ENCODE peak calls at places on chromosomes 4 and X, in seven cellular contexts. One of them, this sample, is unnamed.

GRCh38 chrX:14697453-14697852 is 168.1 kb downstream of the GLRA2 start:
- DNase-seq in ELF-1: peak; percentile 44
- DNase-seq in A549: peak; percentile 53
- DNase-seq in cardiac muscle cell: peak; percentile 7
- DNase-seq in T-helper 22 cell: no peak
- DNase-seq in stomach: peak; percentile 28
- DNase-seq in IMR-90: no peak
- DNase-seq in this sample: no peak

GRCh38 chr4:1872918-1873269 is 1.7 kb downstream of the NSD2 start:
- DNase-seq in ELF-1: no peak
- DNase-seq in A549: no peak
- DNase-seq in cardiac muscle cell: peak; percentile 37
- DNase-seq in T-helper 22 cell: no peak
- DNase-seq in stomach: no peak
- DNase-seq in IMR-90: peak; percentile 88
- DNase-seq in this sample: no peak

GRCh38 chr4:176967586-176967985 is 174.9 kb upstream of the VEGFC start:
- DNase-seq in ELF-1: no peak
- DNase-seq in A549: no peak
- DNase-seq in cardiac muscle cell: no peak
- DNase-seq in T-helper 22 cell: no peak
- DNase-seq in stomach: no peak
- DNase-seq in IMR-90: no peak
- DNase-seq in this sample: no peak

GRCh38 chrX:142201113-142201512 is 4.0 kb downstream of the MAGEC2 start:
- DNase-seq in ELF-1: no peak
- DNase-seq in A549: no peak
- DNase-seq in cardiac muscle cell: no peak
- DNase-seq in T-helper 22 cell: no peak
- DNase-seq in stomach: no peak
- DNase-seq in IMR-90: no peak
- DNase-seq in this sample: no peak

GRCh38 chrX:154029439-154029838 is 9.7 kb upstream of the IRAK1 start:
- DNase-seq in ELF-1: no peak
- DNase-seq in A549: peak; percentile 21
- DNase-seq in cardiac muscle cell: no peak
- DNase-seq in T-helper 22 cell: no peak
- DNase-seq in stomach: no peak
- DNase-seq in IMR-90: no peak
- DNase-seq in this sample: no peak

GRCh38 chr4:10655968-10656367 is 28.6 kb downstream of the CLNK start:
- DNase-seq in ELF-1: no peak
- DNase-seq in A549: no peak
- DNase-seq in cardiac muscle cell: peak; percentile 40
- DNase-seq in T-helper 22 cell: no peak
- DNase-seq in stomach: no peak
- DNase-seq in IMR-90: peak; percentile 88
- DNase-seq in this sample: no peak

GRCh38 chr4:168630445-168631187 is 133.8 kb downstream of the PALLD start:
- DNase-seq in ELF-1: no peak
- DNase-seq in A549: peak; percentile 57
- DNase-seq in cardiac muscle cell: peak; percentile 52
- DNase-seq in T-helper 22 cell: no peak
- DNase-seq in stomach: no peak
- DNase-seq in IMR-90: peak; percentile 88
- DNase-seq in this sample: no peak

GRCh38 chrX:129540068-129540653 is at the start of gene OCRL:
- DNase-seq in ELF-1: peak; percentile 93
- DNase-seq in A549: peak; percentile 72
- DNase-seq in cardiac muscle cell: peak; percentile 72
- DNase-seq in T-helper 22 cell: no peak
- DNase-seq in stomach: peak; percentile 68
- DNase-seq in IMR-90: peak; percentile 59
- DNase-seq in this sample: peak; percentile 47

GRCh38 chr4:186587416-186588018 is 32.1 kb upstream of the MTNR1A start:
- DNase-seq in ELF-1: peak; percentile 62
- DNase-seq in A549: peak; percentile 47
- DNase-seq in cardiac muscle cell: peak; percentile 76
- DNase-seq in T-helper 22 cell: no peak
- DNase-seq in stomach: peak; percentile 78
- DNase-seq in IMR-90: peak; percentile 65
- DNase-seq in this sample: peak; percentile 68

GRCh38 chrX:111585337-111585736 is 73.9 kb downstream of the SERTM2 start:
- DNase-seq in ELF-1: no peak
- DNase-seq in A549: no peak
- DNase-seq in cardiac muscle cell: no peak
- DNase-seq in T-helper 22 cell: no peak
- DNase-seq in stomach: no peak
- DNase-seq in IMR-90: no peak
- DNase-seq in this sample: no peak

GRCh38 chrX:122555925-122556324 is 628.2 kb upstream of the GRIA3 start:
- DNase-seq in ELF-1: no peak
- DNase-seq in A549: no peak
- DNase-seq in cardiac muscle cell: no peak
- DNase-seq in T-helper 22 cell: no peak
- DNase-seq in stomach: no peak
- DNase-seq in IMR-90: no peak
- DNase-seq in this sample: no peak

GRCh38 chrX:130994671-130995070 is 63.5 kb upstream of the ARHGAP36 start:
- DNase-seq in ELF-1: peak; percentile 14
- DNase-seq in A549: peak; percentile 21
- DNase-seq in cardiac muscle cell: peak; percentile 10
- DNase-seq in T-helper 22 cell: no peak
- DNase-seq in stomach: no peak
- DNase-seq in IMR-90: peak; percentile 2
- DNase-seq in this sample: no peak

GRCh38 chr4:172489896-172490295 is 676.7 kb downstream of the GALNTL6 start:
- DNase-seq in ELF-1: no peak
- DNase-seq in A549: no peak
- DNase-seq in cardiac muscle cell: no peak
- DNase-seq in T-helper 22 cell: no peak
- DNase-seq in stomach: no peak
- DNase-seq in IMR-90: no peak
- DNase-seq in this sample: no peak

GRCh38 chr4:71635094-71635493 is 148.8 kb downstream of the GC start:
- DNase-seq in ELF-1: no peak
- DNase-seq in A549: no peak
- DNase-seq in cardiac muscle cell: peak; percentile 1
- DNase-seq in T-helper 22 cell: no peak
- DNase-seq in stomach: no peak
- DNase-seq in IMR-90: no peak
- DNase-seq in this sample: no peak

GRCh38 chrX:125407314-125407713 is 87.6 kb downstream of the TEX13C start:
- DNase-seq in ELF-1: no peak
- DNase-seq in A549: no peak
- DNase-seq in cardiac muscle cell: no peak
- DNase-seq in T-helper 22 cell: no peak
- DNase-seq in stomach: no peak
- DNase-seq in IMR-90: no peak
- DNase-seq in this sample: no peak

GRCh38 chrX:138925330-138925729 is 213.8 kb upstream of the FGF13 start:
- DNase-seq in ELF-1: peak; percentile 3
- DNase-seq in A549: peak; percentile 44
- DNase-seq in cardiac muscle cell: peak; percentile 54
- DNase-seq in T-helper 22 cell: no peak
- DNase-seq in stomach: no peak
- DNase-seq in IMR-90: peak; percentile 27
- DNase-seq in this sample: no peak

GRCh38 chr4:106140601-106141000 is 175.4 kb downstream of the TBCK start:
- DNase-seq in ELF-1: no peak
- DNase-seq in A549: peak; percentile 0
- DNase-seq in cardiac muscle cell: no peak
- DNase-seq in T-helper 22 cell: no peak
- DNase-seq in stomach: no peak
- DNase-seq in IMR-90: no peak
- DNase-seq in this sample: no peak

GRCh38 chr4:67332627-67333026 is 212.7 kb downstream of the CENPC start:
- DNase-seq in ELF-1: no peak
- DNase-seq in A549: peak; percentile 20
- DNase-seq in cardiac muscle cell: peak; percentile 18
- DNase-seq in T-helper 22 cell: no peak
- DNase-seq in stomach: no peak
- DNase-seq in IMR-90: no peak
- DNase-seq in this sample: no peak

GRCh38 chr4:73727685-73728084 is 12.7 kb upstream of the CXCL8 start:
- DNase-seq in ELF-1: no peak
- DNase-seq in A549: no peak
- DNase-seq in cardiac muscle cell: no peak
- DNase-seq in T-helper 22 cell: no peak
- DNase-seq in stomach: no peak
- DNase-seq in IMR-90: no peak
- DNase-seq in this sample: no peak

GRCh38 chr4:2761035-2761923 is 5.1 kb upstream of the TNIP2 start:
- DNase-seq in ELF-1: peak; percentile 61
- DNase-seq in A549: no peak
- DNase-seq in cardiac muscle cell: peak; percentile 21
- DNase-seq in T-helper 22 cell: no peak
- DNase-seq in stomach: peak; percentile 90
- DNase-seq in IMR-90: no peak
- DNase-seq in this sample: no peak

GRCh38 chrX:22424141-22424915 is 151.6 kb downstream of the CBLL2 start:
- DNase-seq in ELF-1: no peak
- DNase-seq in A549: no peak
- DNase-seq in cardiac muscle cell: no peak
- DNase-seq in T-helper 22 cell: no peak
- DNase-seq in stomach: no peak
- DNase-seq in IMR-90: no peak
- DNase-seq in this sample: no peak

GRCh38 chr4:7674706-7675105 is 240.0 kb upstream of the PSAPL1 start:
- DNase-seq in ELF-1: no peak
- DNase-seq in A549: no peak
- DNase-seq in cardiac muscle cell: no peak
- DNase-seq in T-helper 22 cell: no peak
- DNase-seq in stomach: no peak
- DNase-seq in IMR-90: no peak
- DNase-seq in this sample: no peak

GRCh38 chr4:5374994-5375393 is 323.7 kb downstream of the STK32B start:
- DNase-seq in ELF-1: no peak
- DNase-seq in A549: no peak
- DNase-seq in cardiac muscle cell: no peak
- DNase-seq in T-helper 22 cell: no peak
- DNase-seq in stomach: no peak
- DNase-seq in IMR-90: no peak
- DNase-seq in this sample: no peak

GRCh38 chr4:23039813-23040212 is 347.1 kb downstream of the GBA3 start:
- DNase-seq in ELF-1: no peak
- DNase-seq in A549: no peak
- DNase-seq in cardiac muscle cell: no peak
- DNase-seq in T-helper 22 cell: no peak
- DNase-seq in stomach: no peak
- DNase-seq in IMR-90: no peak
- DNase-seq in this sample: no peak

GRCh38 chr4:133154725-133155124 is 5.6 kb downstream of the PCDH10 start:
- DNase-seq in ELF-1: no peak
- DNase-seq in A549: peak; percentile 31
- DNase-seq in cardiac muscle cell: peak; percentile 66
- DNase-seq in T-helper 22 cell: no peak
- DNase-seq in stomach: no peak
- DNase-seq in IMR-90: peak; percentile 41
- DNase-seq in this sample: no peak

GRCh38 chr4:16027114-16027513 is 56.7 kb downstream of the PROM1 start:
- DNase-seq in ELF-1: no peak
- DNase-seq in A549: no peak
- DNase-seq in cardiac muscle cell: peak; percentile 13
- DNase-seq in T-helper 22 cell: no peak
- DNase-seq in stomach: no peak
- DNase-seq in IMR-90: no peak
- DNase-seq in this sample: no peak

GRCh38 chrX:38717871-38718270 is 83.4 kb upstream of the MID1IP1 start:
- DNase-seq in ELF-1: peak; percentile 18
- DNase-seq in A549: peak; percentile 47
- DNase-seq in cardiac muscle cell: peak; percentile 23
- DNase-seq in T-helper 22 cell: no peak
- DNase-seq in stomach: no peak
- DNase-seq in IMR-90: peak; percentile 20
- DNase-seq in this sample: no peak

GRCh38 chr4:118999919-119000318 is 111.3 kb downstream of the SYNPO2 start:
- DNase-seq in ELF-1: no peak
- DNase-seq in A549: no peak
- DNase-seq in cardiac muscle cell: no peak
- DNase-seq in T-helper 22 cell: no peak
- DNase-seq in stomach: no peak
- DNase-seq in IMR-90: no peak
- DNase-seq in this sample: no peak